ENCODE peak calls at places on chromosome 16, in four cellular contexts. J is HCT116, R is NT2/D1, Y is GM12878. W is an unnamed sample.

GRCh38 chr16:85005278-85006069 is 5.9 kb downstream of the ZDHHC7 start:
- DNase-seq in J (no peak), R (no peak), Y (no peak), W (no peak)

GRCh38 chr16:75421820-75422126 is 11.5 kb downstream of the CFDP1 start:
- DNase-seq in J (no peak), R (no peak), Y (no peak), W (no peak)

GRCh38 chr16:1645914-1646525 is 32.1 kb upstream of the JPT2 start:
- DNase-seq in J (no peak), R (peak; percentile 9), Y (no peak), W (peak; percentile 77)

GRCh38 chr16:31504159-31504558 is 4.0 kb downstream of the RUSF1 start:
- DNase-seq in J (no peak), R (no peak), Y (no peak), W (no peak)

GRCh38 chr16:19659554-19659953 is 58.5 kb downstream of the KNOP1 start:
- DNase-seq in J (no peak), R (no peak), Y (no peak), W (no peak)

GRCh38 chr16:84508502-84508901 is 4.0 kb upstream of the MEAK7 start:
- DNase-seq in J (no peak), R (no peak), Y (no peak), W (no peak)

GRCh38 chr16:65895486-65895885 is 471.0 kb upstream of the CDH5 start:
- DNase-seq in J (no peak), R (no peak), Y (no peak), W (no peak)

GRCh38 chr16:66923247-66923851 is 2.0 kb downstream of the RRAD start:
- DNase-seq in J (no peak), R (no peak), Y (no peak), W (no peak)

GRCh38 chr16:6684076-6684673 is 648.5 kb upstream of the RBFOX1 start:
- DNase-seq in J (no peak), R (peak; percentile 27), Y (no peak), W (peak; percentile 36)

GRCh38 chr16:14399397-14400284 is 230.4 kb downstream of the PARN start:
- DNase-seq in J (peak; percentile 48), R (no peak), Y (peak; percentile 60), W (no peak)

GRCh38 chr16:23754594-23755483 is at the start of gene CHP2:
- DNase-seq in J (no peak), R (no peak), Y (no peak), W (peak; percentile 91)

GRCh38 chr16:181668-182021 is 1.4 kb downstream of the HBQ1 start:
- DNase-seq in J (no peak), R (no peak), Y (no peak), W (no peak)

GRCh38 chr16:10598157-10598556 is 17.8 kb upstream of the EMP2 start:
- DNase-seq in J (no peak), R (no peak), Y (no peak), W (no peak)

GRCh38 chr16:2787961-2788360 is 601 bp upstream of the PRSS33 start:
- DNase-seq in J (no peak), R (no peak), Y (no peak), W (no peak)

GRCh38 chr16:20647736-20648135 is 49.7 kb downstream of the ACSM1 start:
- DNase-seq in J (no peak), R (no peak), Y (no peak), W (no peak)

GRCh38 chr16:55911616-55912015 is 36.4 kb upstream of the CES5A start:
- DNase-seq in J (no peak), R (no peak), Y (no peak), W (no peak)

GRCh38 chr16:68644715-68645493 is at the start of gene CDH3:
- DNase-seq in J (peak; percentile 67), R (no peak), Y (no peak), W (peak; percentile 29)

GRCh38 chr16:84271037-84271436 is 23.6 kb upstream of the WFDC1 start:
- DNase-seq in J (no peak), R (no peak), Y (no peak), W (no peak)

GRCh38 chr16:25126820-25127232 is 15.3 kb downstream of the LCMT1 start:
- DNase-seq in J (no peak), R (no peak), Y (no peak), W (peak; percentile 38)

GRCh38 chr16:11249233-11250061 is 6.6 kb downstream of the SOCS1 start:
- DNase-seq in J (no peak), R (no peak), Y (no peak), W (no peak)

GRCh38 chr16:70661918-70662641 is 15.7 kb downstream of the IL34 start:
- DNase-seq in J (no peak), R (no peak), Y (no peak), W (no peak)

GRCh38 chr16:2826591-2827480 is 3.3 kb upstream of the ZG16B start:
- DNase-seq in J (no peak), R (no peak), Y (no peak), W (no peak)

GRCh38 chr16:49469323-49469670 is 95.7 kb downstream of the C16orf78 start:
- DNase-seq in J (no peak), R (no peak), Y (no peak), W (no peak)

GRCh38 chr16:5504028-5504758 is 406.6 kb upstream of the EEF2KMT start:
- DNase-seq in J (no peak), R (no peak), Y (no peak), W (no peak)

GRCh38 chr16:83842755-83843507 is 35.2 kb downstream of the HSBP1 start:
- DNase-seq in J (no peak), R (no peak), Y (no peak), W (no peak)

GRCh38 chr16:85460983-85461813 is 151.9 kb upstream of the GSE1 start:
- DNase-seq in J (no peak), R (no peak), Y (no peak), W (peak; percentile 76)

GRCh38 chr16:4828567-4829320 is 18.3 kb downstream of the GLYR1 start:
- DNase-seq in J (no peak), R (no peak), Y (no peak), W (no peak)

GRCh38 chr16:82761858-82762257 is 135.1 kb downstream of the CDH13 start:
- DNase-seq in J (no peak), R (no peak), Y (no peak), W (no peak)

GRCh38 chr16:5215911-5216310 is 118.3 kb upstream of the EEF2KMT start:
- DNase-seq in J (no peak), R (no peak), Y (no peak), W (no peak)

GRCh38 chr16:4700380-4700996 is 7.1 kb downstream of the NUDT16L1 start:
- DNase-seq in J (no peak), R (no peak), Y (no peak), W (no peak)

GRCh38 chr16:72355561-72355960 is 183.6 kb upstream of the PMFBP1 start:
- DNase-seq in J (no peak), R (no peak), Y (no peak), W (no peak)

GRCh38 chr16:86573646-86574508 is 4.5 kb upstream of the FOXL1 start:
- DNase-seq in J (no peak), R (no peak), Y (no peak), W (no peak)

GRCh38 chr16:88948781-88949490 is 28.1 kb downstream of the CBFA2T3 start:
- DNase-seq in J (no peak), R (no peak), Y (no peak), W (no peak)

GRCh38 chr16:585351-585750 is 4.5 kb upstream of the RAB40C start:
- DNase-seq in J (no peak), R (no peak), Y (no peak), W (no peak)

GRCh38 chr16:83336630-83337029 is 471.1 kb upstream of the HSBP1 start:
- DNase-seq in J (no peak), R (no peak), Y (no peak), W (no peak)

GRCh38 chr16:70254095-70254964 is 2.6 kb upstream of the EXOSC6 start:
- DNase-seq in J (no peak), R (no peak), Y (no peak), W (no peak)

GRCh38 chr16:55728797-55729196 is 73.0 kb downstream of the SLC6A2 start:
- DNase-seq in J (no peak), R (no peak), Y (no peak), W (no peak)

GRCh38 chr16:16014329-16015224 is 65.2 kb downstream of the ABCC1 start:
- DNase-seq in J (no peak), R (no peak), Y (no peak), W (no peak)

GRCh38 chr16:5228369-5228768 is 130.8 kb upstream of the EEF2KMT start:
- DNase-seq in J (no peak), R (no peak), Y (no peak), W (no peak)

GRCh38 chr16:57130950-57131321 is 38.6 kb downstream of the CPNE2 start:
- DNase-seq in J (no peak), R (no peak), Y (no peak), W (no peak)
- TF ChIP-seq ZNF274 in J (no peak), R (no peak), Y (no peak), W (no peak)

GRCh38 chr16:87846705-87847466 is 22.4 kb downstream of the SLC7A5 start:
- DNase-seq in J (no peak), R (no peak), Y (no peak), W (no peak)
- TF ChIP-seq ZNF274 in J (no peak), R (no peak), Y (no peak), W (no peak)

DNA sequence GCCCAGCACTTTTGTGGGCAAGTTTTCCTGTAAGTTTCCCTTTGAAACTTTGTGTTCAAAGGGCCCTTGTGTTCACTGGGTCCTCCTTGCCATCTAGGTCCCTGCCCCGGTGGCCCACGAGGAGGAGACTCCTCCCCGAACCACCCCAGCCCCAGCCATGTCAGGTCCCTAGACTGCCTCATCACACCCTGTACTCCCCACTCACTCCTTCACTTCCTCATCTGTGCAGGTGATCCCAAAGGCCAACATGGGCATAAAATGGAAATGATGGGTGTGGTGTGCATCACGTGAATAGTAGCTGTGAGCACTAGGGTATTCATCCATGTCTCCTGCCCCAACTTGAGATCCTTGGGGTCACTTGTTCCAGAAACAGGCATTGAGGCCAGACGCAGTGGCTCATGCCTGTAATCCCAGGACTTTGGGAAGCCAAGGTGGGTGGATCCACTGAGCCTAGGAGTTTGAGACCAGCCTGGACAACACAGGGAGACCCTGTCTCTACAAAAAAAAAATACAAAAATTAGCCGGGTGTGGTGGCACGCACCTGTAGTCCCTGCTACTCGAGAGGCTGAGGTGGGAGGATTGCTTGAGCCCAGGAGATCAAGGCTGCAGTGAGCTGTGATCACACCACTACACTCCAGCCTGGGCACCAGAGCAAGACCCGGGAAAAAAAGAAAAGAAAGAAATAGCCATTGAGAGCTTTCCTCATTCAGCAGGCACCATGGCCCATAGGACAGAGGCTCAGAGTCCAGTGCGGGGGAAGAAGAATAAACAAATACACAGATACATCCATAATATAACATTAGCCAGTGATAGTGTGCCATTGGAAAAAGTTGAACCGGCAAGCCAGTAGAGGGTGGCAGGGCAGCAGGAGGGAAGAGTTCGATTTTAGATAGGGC is 74.5 kb downstream of the KATNIP start:
- DNase-seq in J (no peak), R (no peak), Y (no peak), W (no peak)
- TF ChIP-seq ZNF274 in J (no peak), R (no peak), Y (no peak), W (no peak)

DNA sequence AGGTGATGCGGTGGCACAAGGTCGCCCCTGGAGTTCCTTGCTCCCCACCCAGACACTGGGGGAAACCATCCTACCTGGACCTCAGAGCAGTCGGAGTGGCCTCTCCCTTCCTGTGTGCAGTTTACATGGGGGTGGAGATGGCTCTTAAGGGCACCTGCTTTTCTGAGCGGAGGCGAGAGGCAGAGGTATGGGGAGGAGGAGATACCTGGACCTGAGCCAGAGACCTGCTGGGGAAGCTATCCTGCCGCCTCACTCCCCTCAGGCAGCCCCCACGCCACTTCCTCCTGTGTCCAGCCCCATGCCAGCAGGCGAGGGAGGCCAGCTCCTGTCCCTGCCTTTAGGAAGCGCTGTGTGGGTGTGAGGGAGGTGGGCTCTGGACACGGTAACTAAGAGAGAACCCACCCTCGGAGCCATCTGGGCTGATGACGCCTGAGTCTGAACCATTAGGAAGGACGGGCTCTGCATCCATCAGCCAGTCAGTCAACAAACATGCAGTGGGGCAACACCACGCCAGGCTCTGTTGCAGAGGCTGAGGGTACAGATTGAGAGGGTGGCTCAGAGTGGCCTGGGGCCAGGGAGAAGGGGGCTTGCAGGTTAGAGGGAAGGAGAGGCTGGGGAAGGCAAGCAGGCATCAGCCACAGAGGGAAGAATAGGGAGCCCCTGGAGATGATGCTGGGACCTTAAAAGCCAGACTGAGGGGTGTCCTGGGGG is 1.2 kb downstream of the CORO1A start:
- DNase-seq in J (no peak), R (no peak), Y (peak; percentile 28), W (peak; percentile 17)
- TF ChIP-seq ZNF274 in J (no peak), R (no peak), Y (no peak), W (no peak)